ENCODE peak calls at places on chromosomes 16 and 17, in four cellular contexts. One of them, this sample, is unnamed.

GRCh38 chr17:8185580-8186445 is 4.2 kb downstream of the BORCS6 start:
- DNase-seq in RWPE1: peak
- DNase-seq in lower lobe of right lung: peak
- DNase-seq in transverse colon: peak
- DNase-seq in this sample: no peak

GRCh38 chr17:70357196-70357595 is 187.9 kb downstream of the KCNJ2 start:
- DNase-seq in RWPE1: no peak
- DNase-seq in lower lobe of right lung: no peak
- DNase-seq in transverse colon: no peak
- DNase-seq in this sample: no peak

GRCh38 chr17:601462-602303 is 113.0 kb downstream of the VPS53 start:
- DNase-seq in RWPE1: no peak
- DNase-seq in lower lobe of right lung: no peak
- DNase-seq in transverse colon: peak
- DNase-seq in this sample: no peak

GRCh38 chr17:76071497-76072148 is 694 bp downstream of the SRP68 start:
- DNase-seq in RWPE1: no peak
- DNase-seq in lower lobe of right lung: no peak
- DNase-seq in transverse colon: no peak
- DNase-seq in this sample: no peak

GRCh38 chr17:74878658-74879057 is 5.9 kb upstream of the FDXR start:
- DNase-seq in RWPE1: no peak
- DNase-seq in lower lobe of right lung: no peak
- DNase-seq in transverse colon: no peak
- DNase-seq in this sample: no peak

GRCh38 chr17:77233127-77233526 is 92.4 kb downstream of the SEC14L1 start:
- DNase-seq in RWPE1: no peak
- DNase-seq in lower lobe of right lung: no peak
- DNase-seq in transverse colon: no peak
- DNase-seq in this sample: no peak

GRCh38 chr16:89847930-89848297 is 19.6 kb downstream of the SPIRE2 start:
- DNase-seq in RWPE1: no peak
- DNase-seq in lower lobe of right lung: no peak
- DNase-seq in transverse colon: peak
- DNase-seq in this sample: no peak

GRCh38 chr16:55999683-56000082 is 124.5 kb upstream of the CES5A start:
- DNase-seq in RWPE1: no peak
- DNase-seq in lower lobe of right lung: no peak
- DNase-seq in transverse colon: no peak
- DNase-seq in this sample: no peak

GRCh38 chr17:40319651-40320550 is 10.9 kb downstream of the RARA start:
- DNase-seq in RWPE1: no peak
- DNase-seq in lower lobe of right lung: peak
- DNase-seq in transverse colon: peak
- DNase-seq in this sample: no peak

GRCh38 chr16:48082516-48082915 is 73.3 kb downstream of the ABCC12 start:
- DNase-seq in RWPE1: no peak
- DNase-seq in lower lobe of right lung: no peak
- DNase-seq in transverse colon: no peak
- DNase-seq in this sample: no peak

GRCh38 chr17:30113213-30113612 is 3.4 kb upstream of the NSRP1 start:
- DNase-seq in RWPE1: no peak
- DNase-seq in lower lobe of right lung: no peak
- DNase-seq in transverse colon: peak
- DNase-seq in this sample: peak

GRCh38 chr16:82201906-82202305 is 31.9 kb upstream of the MPHOSPH6 start:
- DNase-seq in RWPE1: no peak
- DNase-seq in lower lobe of right lung: no peak
- DNase-seq in transverse colon: no peak
- DNase-seq in this sample: no peak

GRCh38 chr16:87834668-87835473 is 34.4 kb downstream of the SLC7A5 start:
- DNase-seq in RWPE1: no peak
- DNase-seq in lower lobe of right lung: no peak
- DNase-seq in transverse colon: no peak
- DNase-seq in this sample: no peak

GRCh38 chr16:67461600-67462278 is 19.2 kb downstream of the ATP6V0D1 start:
- DNase-seq in RWPE1: no peak
- DNase-seq in lower lobe of right lung: peak
- DNase-seq in transverse colon: peak
- DNase-seq in this sample: no peak

GRCh38 chr16:11310997-11311561 is 29.9 kb upstream of the PRM1 start:
- DNase-seq in RWPE1: no peak
- DNase-seq in lower lobe of right lung: no peak
- DNase-seq in transverse colon: no peak
- DNase-seq in this sample: no peak

DNA sequence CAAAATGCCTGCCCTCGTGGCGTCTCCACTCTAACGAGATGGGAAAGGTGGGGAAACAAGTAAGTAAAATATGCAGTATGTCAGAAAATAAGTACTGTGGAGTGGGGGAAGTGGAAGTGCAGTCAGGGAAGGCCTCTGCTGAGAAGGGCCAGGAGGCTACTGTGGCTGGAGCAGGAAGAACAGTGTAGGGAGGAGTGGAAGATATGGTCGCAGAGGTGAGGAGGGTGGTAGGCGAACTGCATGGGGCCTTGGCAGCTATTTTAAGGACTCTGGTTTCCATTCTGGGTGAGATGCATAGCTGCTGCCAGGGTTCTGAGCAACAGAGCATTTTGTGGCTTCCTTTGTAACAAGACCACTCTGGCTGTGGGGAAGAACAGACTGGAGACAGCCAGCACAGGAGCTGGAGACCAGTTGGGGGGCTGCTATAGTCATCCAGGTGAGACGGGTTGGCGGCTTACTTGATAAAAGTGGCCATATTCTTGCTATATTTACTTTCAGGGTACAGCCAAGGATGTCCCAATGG is 42.7 kb downstream of the CYTH1 start:
- DNase-seq in RWPE1: no peak
- DNase-seq in lower lobe of right lung: no peak
- DNase-seq in transverse colon: no peak
- DNase-seq in this sample: no peak
- H3K27ac ChIP-seq in RWPE1: no peak
- H3K27ac ChIP-seq in lower lobe of right lung: no peak
- H3K27ac ChIP-seq in transverse colon: no peak
- H3K27ac ChIP-seq in this sample: no peak

GRCh38 chr17:65990593-65990992 is 201.3 kb downstream of the CEP112 start:
- DNase-seq in RWPE1: no peak
- DNase-seq in lower lobe of right lung: no peak
- DNase-seq in transverse colon: no peak
- DNase-seq in this sample: no peak
- H3K27ac ChIP-seq in RWPE1: no peak
- H3K27ac ChIP-seq in lower lobe of right lung: no peak
- H3K27ac ChIP-seq in transverse colon: no peak
- H3K27ac ChIP-seq in this sample: no peak

GRCh38 chr16:85329999-85330693 is 217.9 kb upstream of the CIBAR2 start:
- DNase-seq in RWPE1: no peak
- DNase-seq in lower lobe of right lung: no peak
- DNase-seq in transverse colon: no peak
- DNase-seq in this sample: no peak

GRCh38 chr16:85327731-85328664 is 215.7 kb upstream of the CIBAR2 start:
- DNase-seq in RWPE1: no peak
- DNase-seq in lower lobe of right lung: no peak
- DNase-seq in transverse colon: no peak
- DNase-seq in this sample: no peak

GRCh38 chr16:85328665-85329058 is 216.4 kb upstream of the CIBAR2 start:
- DNase-seq in RWPE1: no peak
- DNase-seq in lower lobe of right lung: no peak
- DNase-seq in transverse colon: no peak
- DNase-seq in this sample: no peak

GRCh38 chr16:85330694-85331188 is 218.5 kb upstream of the CIBAR2 start:
- DNase-seq in RWPE1: peak
- DNase-seq in lower lobe of right lung: no peak
- DNase-seq in transverse colon: no peak
- DNase-seq in this sample: no peak

GRCh38 chr16:85329059-85329812 is 217.0 kb upstream of the CIBAR2 start:
- DNase-seq in RWPE1: peak
- DNase-seq in lower lobe of right lung: no peak
- DNase-seq in transverse colon: peak
- DNase-seq in this sample: no peak
- H3K27ac ChIP-seq in RWPE1: no peak
- H3K27ac ChIP-seq in lower lobe of right lung: no peak
- H3K27ac ChIP-seq in transverse colon: no peak
- H3K27ac ChIP-seq in this sample: no peak

GRCh38 chr17:16589097-16589969 is 20.3 kb upstream of the ZNF287 start:
- DNase-seq in RWPE1: peak
- DNase-seq in lower lobe of right lung: peak
- DNase-seq in transverse colon: peak
- DNase-seq in this sample: peak
- H3K27ac ChIP-seq in RWPE1: peak
- H3K27ac ChIP-seq in lower lobe of right lung: peak
- H3K27ac ChIP-seq in transverse colon: peak
- H3K27ac ChIP-seq in this sample: no peak

GRCh38 chr17:43905400-43905984 is 1.8 kb downstream of the MPP2 start:
- DNase-seq in RWPE1: no peak
- DNase-seq in lower lobe of right lung: no peak
- DNase-seq in transverse colon: no peak
- DNase-seq in this sample: no peak

GRCh38 chr17:43907425-43907981 is at the start of gene MPP2:
- DNase-seq in RWPE1: no peak
- DNase-seq in lower lobe of right lung: peak
- DNase-seq in transverse colon: peak
- DNase-seq in this sample: no peak

GRCh38 chr17:43908111-43908721 is 880 bp upstream of the MPP2 start:
- DNase-seq in RWPE1: peak
- DNase-seq in lower lobe of right lung: peak
- DNase-seq in transverse colon: peak
- DNase-seq in this sample: no peak

GRCh38 chr17:43906951-43907424 is 348 bp downstream of the MPP2 start:
- DNase-seq in RWPE1: no peak
- DNase-seq in lower lobe of right lung: peak
- DNase-seq in transverse colon: no peak
- DNase-seq in this sample: no peak

DNA sequence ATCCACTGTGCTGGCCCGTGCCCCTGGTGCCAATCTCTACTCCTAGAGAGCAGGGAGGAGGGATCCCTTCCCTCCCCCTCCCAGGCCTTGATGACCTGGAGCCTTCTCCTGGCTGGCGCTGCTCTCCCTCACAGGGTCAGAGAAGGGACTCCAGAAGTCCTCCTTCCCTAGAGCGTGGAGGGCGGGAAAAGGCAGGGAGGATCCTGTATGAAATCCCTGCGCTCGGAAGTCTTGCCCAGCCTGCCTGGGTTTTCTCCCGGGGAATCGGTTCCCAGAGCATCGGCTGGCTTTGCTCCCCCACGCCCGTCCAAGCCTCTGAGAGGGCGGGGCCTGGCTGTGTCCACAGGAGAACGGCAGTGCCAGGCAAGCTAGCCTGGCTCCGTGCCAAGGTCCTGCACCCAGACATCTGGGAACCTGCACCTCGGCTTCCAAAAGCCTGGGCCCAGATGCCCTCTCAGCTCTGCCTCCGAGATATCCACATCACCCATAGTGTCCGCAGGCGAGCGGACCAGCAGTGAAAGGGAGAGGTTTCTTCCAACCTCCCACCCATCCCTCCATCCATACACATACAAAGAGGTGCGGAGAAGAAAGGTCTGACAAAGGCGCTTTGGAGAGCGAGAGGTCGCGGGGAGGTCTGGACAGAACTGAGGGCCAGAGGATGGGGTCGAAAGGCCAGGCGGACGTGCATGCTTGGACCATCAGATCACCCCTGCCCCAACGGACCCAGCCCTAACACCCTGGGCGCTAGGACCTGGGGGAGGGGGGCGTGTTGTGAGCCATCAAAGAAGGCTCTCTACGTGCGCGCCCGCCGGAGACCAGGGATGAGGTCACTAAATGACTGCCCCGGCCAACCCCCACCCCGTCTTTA is 1.1 kb downstream of the MPP2 start:
- DNase-seq in RWPE1: no peak
- DNase-seq in lower lobe of right lung: peak
- DNase-seq in transverse colon: peak
- DNase-seq in this sample: no peak
- H3K27ac ChIP-seq in RWPE1: peak
- H3K27ac ChIP-seq in lower lobe of right lung: no peak
- H3K27ac ChIP-seq in transverse colon: peak
- H3K27ac ChIP-seq in this sample: no peak

DNA sequence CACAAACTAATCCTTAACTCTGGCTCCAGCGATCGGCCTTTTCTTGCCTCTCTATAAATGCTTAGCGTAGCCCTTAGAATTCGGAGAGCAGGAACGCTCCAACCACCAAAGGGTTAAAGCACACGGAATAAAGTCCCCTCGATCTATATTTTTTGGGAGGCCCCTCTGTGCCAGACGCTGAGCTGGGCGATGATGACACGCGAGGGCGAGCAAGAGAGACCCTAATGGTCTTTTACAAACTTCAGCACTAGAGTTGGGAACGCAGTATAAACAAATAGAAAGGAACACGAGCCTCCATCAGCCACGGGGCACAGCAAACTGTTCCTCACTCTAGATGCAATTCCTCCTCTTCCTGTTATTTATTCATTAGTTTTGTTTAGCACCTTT is 1.8 kb downstream of the TOX3 start:
- DNase-seq in RWPE1: no peak
- DNase-seq in lower lobe of right lung: no peak
- DNase-seq in transverse colon: no peak
- DNase-seq in this sample: no peak
- H3K27ac ChIP-seq in RWPE1: no peak
- H3K27ac ChIP-seq in lower lobe of right lung: no peak
- H3K27ac ChIP-seq in transverse colon: peak
- H3K27ac ChIP-seq in this sample: no peak

DNA sequence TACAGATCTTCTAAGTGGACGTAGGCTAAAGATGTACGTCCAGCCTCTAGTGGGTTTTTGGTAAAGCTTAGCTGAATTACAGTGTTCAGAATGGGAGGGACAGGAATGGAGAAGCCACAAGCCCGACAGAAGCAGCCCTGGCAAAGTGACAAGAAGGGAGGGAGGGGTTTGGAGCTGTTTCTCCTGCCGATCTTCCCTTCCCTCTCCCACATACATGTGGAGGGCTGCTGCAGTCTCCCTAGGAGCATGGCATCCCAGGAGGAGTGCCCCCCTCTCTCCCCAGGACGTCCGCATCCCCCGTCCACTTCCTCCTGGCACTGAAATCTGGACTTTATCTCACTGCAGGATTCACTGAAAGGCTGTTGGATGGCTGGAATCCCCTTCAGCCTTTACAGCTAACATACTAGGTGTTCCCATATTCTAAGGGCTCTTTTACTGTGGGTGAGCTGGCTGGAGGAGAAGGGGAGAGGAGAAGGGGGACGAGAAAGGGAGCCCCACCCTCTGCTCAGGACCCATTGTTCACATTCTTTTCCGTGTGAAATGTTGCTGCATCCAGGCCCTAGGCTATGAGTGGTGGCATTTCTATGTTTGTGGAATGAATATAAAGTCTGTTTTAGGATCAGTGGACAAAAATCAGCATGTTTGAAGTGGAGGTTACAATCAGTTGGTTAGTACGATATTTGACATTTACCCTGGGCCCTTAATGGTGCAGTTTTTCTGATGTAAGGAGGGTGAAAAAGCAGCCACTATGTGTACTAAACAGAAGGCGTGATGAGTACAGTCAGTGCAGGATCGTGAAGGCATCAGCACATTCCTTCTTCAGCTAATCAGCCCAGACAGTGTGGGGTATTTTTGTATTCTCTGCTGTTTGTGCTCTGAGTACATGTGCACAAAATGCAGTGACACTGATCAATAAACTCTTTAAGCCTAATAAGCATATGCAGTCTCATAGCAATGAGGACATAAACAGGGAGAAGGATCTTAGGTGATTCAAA is 94.6 kb downstream of the SPECC1 start:
- DNase-seq in RWPE1: no peak
- DNase-seq in lower lobe of right lung: no peak
- DNase-seq in transverse colon: no peak
- DNase-seq in this sample: no peak
- H3K27ac ChIP-seq in RWPE1: no peak
- H3K27ac ChIP-seq in lower lobe of right lung: no peak
- H3K27ac ChIP-seq in transverse colon: no peak
- H3K27ac ChIP-seq in this sample: no peak